ENCODE peak calls at places on chromosomes 1 and 21, in six cellular contexts. One of them, this sample, is unnamed. For H3K9me3, the result is how much of the 10 kb centered on the place peaks cover.

GRCh38 chr1:219876798-219877209 is 51.6 kb downstream of the SLC30A10 start:
- DNase-seq in HepG2: peak
- DNase-seq in K562: peak
- DNase-seq in A549: no peak
- DNase-seq in SK-N-SH: no peak
- DNase-seq in HCT116: peak
- DNase-seq in this sample: no peak

GRCh38 chr21:46195595-46196195 is 11.4 kb upstream of the SPATC1L start:
- DNase-seq in SK-N-SH: peak
- DNase-seq in HCT116: no peak
- DNase-seq in A549: no peak
- DNase-seq in K562: no peak
- DNase-seq in HepG2: no peak
- DNase-seq in this sample: no peak

GRCh38 chr1:83554174-83554573 is 444.8 kb downstream of the TTLL7 start:
- DNase-seq in HepG2: no peak
- DNase-seq in K562: no peak
- DNase-seq in SK-N-SH: peak
- DNase-seq in A549: no peak
- DNase-seq in HCT116: no peak
- DNase-seq in this sample: no peak

GRCh38 chr1:54309631-54310366 is 96.4 kb downstream of the SSBP3 start:
- DNase-seq in SK-N-SH: no peak
- DNase-seq in HepG2: no peak
- DNase-seq in K562: no peak
- DNase-seq in A549: no peak
- DNase-seq in HCT116: no peak
- DNase-seq in this sample: no peak

GRCh38 chr1:220976390-220976789 is 97.1 kb downstream of the HLX start:
- DNase-seq in HepG2: no peak
- DNase-seq in HCT116: no peak
- DNase-seq in A549: no peak
- DNase-seq in K562: no peak
- DNase-seq in SK-N-SH: no peak
- DNase-seq in this sample: no peak

GRCh38 chr21:32921632-32922230 is 104.0 kb upstream of the OLIG2 start:
- DNase-seq in A549: no peak
- DNase-seq in HepG2: no peak
- DNase-seq in HCT116: peak
- DNase-seq in K562: peak
- DNase-seq in SK-N-SH: no peak
- DNase-seq in this sample: no peak

GRCh38 chr1:23899070-23899469 is 14.1 kb downstream of the CNR2 start:
- DNase-seq in K562: no peak
- DNase-seq in A549: no peak
- DNase-seq in HepG2: no peak
- DNase-seq in SK-N-SH: no peak
- DNase-seq in HCT116: no peak
- DNase-seq in this sample: no peak

GRCh38 chr1:200294241-200294640 is 115.6 kb downstream of the ZNF281 start:
- DNase-seq in K562: no peak
- DNase-seq in HCT116: no peak
- DNase-seq in SK-N-SH: no peak
- DNase-seq in HepG2: no peak
- DNase-seq in A549: no peak
- DNase-seq in this sample: no peak

GRCh38 chr1:19504796-19505693 is 19.7 kb upstream of the CAPZB start:
- DNase-seq in A549: no peak
- DNase-seq in K562: no peak
- DNase-seq in HepG2: no peak
- DNase-seq in HCT116: no peak
- DNase-seq in SK-N-SH: no peak
- DNase-seq in this sample: no peak

GRCh38 chr1:2050482-2050792 is 226 bp downstream of the PRKCZ start:
- DNase-seq in HepG2: no peak
- DNase-seq in K562: no peak
- DNase-seq in A549: no peak
- DNase-seq in SK-N-SH: peak
- DNase-seq in HCT116: no peak
- DNase-seq in this sample: no peak

GRCh38 chr1:160193091-160193819 is 2.9 kb downstream of the CASQ1 start:
- DNase-seq in SK-N-SH: peak
- DNase-seq in HCT116: peak
- DNase-seq in K562: peak
- DNase-seq in HepG2: peak
- DNase-seq in A549: peak
- DNase-seq in this sample: peak

GRCh38 chr1:84505167-84506001 is 802 bp upstream of the SPATA1 start:
- DNase-seq in HCT116: no peak
- DNase-seq in SK-N-SH: peak
- DNase-seq in A549: peak
- DNase-seq in K562: peak
- DNase-seq in HepG2: peak
- DNase-seq in this sample: no peak

GRCh38 chr1:183353597-183353996 is 64.6 kb downstream of the NMNAT2 start:
- DNase-seq in SK-N-SH: no peak
- DNase-seq in HepG2: no peak
- DNase-seq in HCT116: no peak
- DNase-seq in K562: no peak
- DNase-seq in A549: no peak
- DNase-seq in this sample: no peak

GRCh38 chr1:94329276-94329675 is 88.9 kb upstream of the ABCD3 start:
- DNase-seq in SK-N-SH: no peak
- DNase-seq in HCT116: no peak
- DNase-seq in K562: no peak
- DNase-seq in HepG2: no peak
- DNase-seq in A549: no peak
- DNase-seq in this sample: no peak

GRCh38 chr1:118995312-118996016 is 7.3 kb upstream of the TBX15 start:
- DNase-seq in A549: no peak
- DNase-seq in SK-N-SH: no peak
- DNase-seq in HCT116: no peak
- DNase-seq in HepG2: no peak
- DNase-seq in K562: no peak
- DNase-seq in this sample: no peak

GRCh38 chr1:1292442-1292779 is 12.2 kb downstream of the SCNN1D start:
- DNase-seq in A549: no peak
- DNase-seq in HCT116: no peak
- DNase-seq in K562: no peak
- DNase-seq in HepG2: no peak
- DNase-seq in SK-N-SH: no peak
- DNase-seq in this sample: no peak

GRCh38 chr1:58971629-58972140 is 187.8 kb upstream of the JUN start:
- DNase-seq in SK-N-SH: no peak
- DNase-seq in A549: no peak
- DNase-seq in HCT116: no peak
- DNase-seq in K562: no peak
- DNase-seq in HepG2: peak
- DNase-seq in this sample: no peak

GRCh38 chr1:12556368-12556930 is 61.6 kb downstream of the DHRS3 start:
- DNase-seq in K562: no peak
- DNase-seq in SK-N-SH: no peak
- DNase-seq in HepG2: no peak
- DNase-seq in HCT116: no peak
- DNase-seq in A549: no peak
- DNase-seq in this sample: no peak

GRCh38 chr1:29896300-29896699 is 660.0 kb downstream of the PTPRU start:
- DNase-seq in SK-N-SH: no peak
- DNase-seq in K562: no peak
- DNase-seq in A549: no peak
- DNase-seq in HepG2: no peak
- DNase-seq in HCT116: no peak
- DNase-seq in this sample: no peak

GRCh38 chr1:220189750-220190347 is 82.4 kb downstream of the RAB3GAP2 start:
- DNase-seq in HepG2: peak
- DNase-seq in K562: peak
- DNase-seq in A549: peak
- DNase-seq in HCT116: peak
- DNase-seq in SK-N-SH: peak
- DNase-seq in this sample: no peak

GRCh38 chr1:202835548-202836072 is 24.9 kb downstream of the PCAT6 start:
- DNase-seq in HCT116: no peak
- DNase-seq in A549: no peak
- DNase-seq in SK-N-SH: peak
- DNase-seq in K562: no peak
- DNase-seq in HepG2: no peak
- DNase-seq in this sample: no peak

GRCh38 chr1:230784163-230784562 is 37.0 kb downstream of the CAPN9 start:
- DNase-seq in SK-N-SH: no peak
- DNase-seq in HepG2: no peak
- DNase-seq in K562: no peak
- DNase-seq in A549: no peak
- DNase-seq in HCT116: no peak
- DNase-seq in this sample: no peak

GRCh38 chr1:38690790-38691189 is 168.8 kb downstream of the RRAGC start:
- DNase-seq in SK-N-SH: no peak
- DNase-seq in A549: no peak
- DNase-seq in HCT116: no peak
- DNase-seq in HepG2: no peak
- DNase-seq in K562: no peak
- DNase-seq in this sample: no peak

GRCh38 chr1:207565546-207566468 is 69.8 kb downstream of the CR1 start:
- DNase-seq in K562: no peak
- DNase-seq in HepG2: no peak
- DNase-seq in A549: no peak
- DNase-seq in HCT116: peak
- DNase-seq in SK-N-SH: no peak
- DNase-seq in this sample: no peak

GRCh38 chr1:208977012-208977411 is 606.5 kb upstream of the CAMK1G start:
- DNase-seq in HCT116: no peak
- DNase-seq in A549: no peak
- DNase-seq in SK-N-SH: no peak
- DNase-seq in HepG2: no peak
- DNase-seq in K562: no peak
- DNase-seq in this sample: no peak

GRCh38 chr1:43847290-43847689 is 86.3 kb upstream of the ARTN start:
- DNase-seq in K562: no peak
- DNase-seq in HCT116: no peak
- DNase-seq in A549: no peak
- DNase-seq in HepG2: no peak
- DNase-seq in SK-N-SH: no peak
- DNase-seq in this sample: no peak

GRCh38 chr1:183227963-183228649 is 42.0 kb downstream of the LAMC2 start:
- DNase-seq in K562: peak
- DNase-seq in A549: peak
- DNase-seq in HCT116: peak
- DNase-seq in SK-N-SH: peak
- DNase-seq in HepG2: peak
- DNase-seq in this sample: peak

GRCh38 chr1:27001570-27002360 is 8.3 kb downstream of the TRNP1 start:
- DNase-seq in K562: no peak
- DNase-seq in A549: no peak
- DNase-seq in HCT116: no peak
- DNase-seq in SK-N-SH: no peak
- DNase-seq in HepG2: peak
- DNase-seq in this sample: no peak

GRCh38 chr21:41289431-41289830 is 27.2 kb upstream of the FAM3B start:
- DNase-seq in HCT116: peak
- DNase-seq in HepG2: peak
- DNase-seq in K562: no peak
- DNase-seq in A549: no peak
- DNase-seq in SK-N-SH: no peak
- DNase-seq in this sample: no peak

GRCh38 chr1:64223329-64224151 is 20.1 kb downstream of the UBE2U start:
- DNase-seq in SK-N-SH: no peak
- DNase-seq in HCT116: no peak
- DNase-seq in HepG2: no peak
- DNase-seq in K562: no peak
- DNase-seq in A549: peak
- DNase-seq in this sample: no peak

GRCh38 chr1:162663086-162663485 is 30.8 kb downstream of the DDR2 start:
- DNase-seq in HepG2: no peak
- DNase-seq in HCT116: no peak
- DNase-seq in K562: no peak
- DNase-seq in A549: no peak
- DNase-seq in SK-N-SH: no peak
- DNase-seq in this sample: no peak

GRCh38 chr1:6785721-6786505 is 659 bp downstream of the CAMTA1 start:
- DNase-seq in SK-N-SH: peak
- DNase-seq in K562: peak
- DNase-seq in HepG2: no peak
- DNase-seq in A549: peak
- DNase-seq in HCT116: no peak
- DNase-seq in this sample: no peak

GRCh38 chr1:211381481-211382181 is 55.0 kb downstream of the TRAF5 start:
- DNase-seq in HCT116: no peak
- DNase-seq in SK-N-SH: no peak
- DNase-seq in HepG2: no peak
- DNase-seq in K562: no peak
- DNase-seq in A549: no peak
- DNase-seq in this sample: no peak

GRCh38 chr1:247906504-247907047 is 11.2 kb downstream of the OR2W3 start:
- DNase-seq in A549: no peak
- DNase-seq in K562: no peak
- DNase-seq in HCT116: no peak
- DNase-seq in SK-N-SH: no peak
- DNase-seq in HepG2: no peak
- DNase-seq in this sample: peak
- H3K9me3 ChIP-seq in A549: under half
- H3K9me3 ChIP-seq in K562: under half
- H3K9me3 ChIP-seq in HCT116: under half
- H3K9me3 ChIP-seq in SK-N-SH: under half
- H3K9me3 ChIP-seq in HepG2: under half
- H3K9me3 ChIP-seq in this sample: under half

GRCh38 chr21:16419188-16419874 is 689.5 kb downstream of the USP25 start:
- DNase-seq in SK-N-SH: peak
- DNase-seq in HCT116: no peak
- DNase-seq in HepG2: peak
- DNase-seq in K562: no peak
- DNase-seq in A549: no peak
- DNase-seq in this sample: no peak
- TF ChIP-seq REST in SK-N-SH: no peak
- TF ChIP-seq REST in HCT116: no peak
- TF ChIP-seq REST in HepG2: no peak
- TF ChIP-seq REST in K562: no peak
- TF ChIP-seq REST in A549: no peak
- TF ChIP-seq REST in this sample: no peak

GRCh38 chr1:151060241-151061011 is at the start of gene MLLT11:
- DNase-seq in HepG2: no peak
- DNase-seq in HCT116: no peak
- DNase-seq in K562: peak
- DNase-seq in A549: peak
- DNase-seq in SK-N-SH: peak
- DNase-seq in this sample: no peak
- H3K9me3 ChIP-seq in HepG2: under half
- H3K9me3 ChIP-seq in HCT116: under half
- H3K9me3 ChIP-seq in K562: under half
- H3K9me3 ChIP-seq in A549: under half
- H3K9me3 ChIP-seq in SK-N-SH: under half
- H3K9me3 ChIP-seq in this sample: under half

DNA sequence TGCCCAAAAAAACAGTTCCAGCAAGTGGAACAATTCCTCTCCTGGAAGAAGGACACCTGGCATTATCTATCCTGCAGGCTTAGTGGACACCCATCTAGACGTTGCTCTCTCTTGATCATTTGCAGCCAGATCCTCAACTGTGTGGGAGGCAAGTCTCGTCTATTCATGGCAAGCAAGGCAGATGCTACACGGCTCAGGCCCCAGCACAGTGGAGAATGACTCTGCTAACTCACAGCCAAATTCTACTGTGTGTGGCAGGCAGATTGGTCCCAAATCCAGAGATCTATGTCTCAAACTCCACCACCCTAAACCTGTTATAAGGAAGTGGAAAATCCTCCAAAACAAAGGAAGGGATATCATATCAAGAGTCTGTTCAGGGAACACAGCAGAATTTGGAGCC is 7.0 kb downstream of the TNNT2 start:
- DNase-seq in HepG2: no peak
- DNase-seq in SK-N-SH: no peak
- DNase-seq in HCT116: no peak
- DNase-seq in K562: no peak
- DNase-seq in A549: no peak
- DNase-seq in this sample: no peak
- TF ChIP-seq REST in HepG2: no peak
- TF ChIP-seq REST in SK-N-SH: no peak
- TF ChIP-seq REST in HCT116: no peak
- TF ChIP-seq REST in K562: no peak
- TF ChIP-seq REST in A549: no peak
- TF ChIP-seq REST in this sample: no peak

This sample was measured in Panc1.